ENCODE peak calls at places on chromosomes 1 and 21, in seven cellular contexts. G is dorsolateral prefrontal cortex, C is spleen, H is fibroblast of lung, B is GM23248, Q is neural progenitor cell, E is mammary epithelial cell. J is an unnamed sample.

GRCh38 chr21:31514598-31514997 is 144.9 kb upstream of the SOD1 start:
- DNase-seq in G (peak), C (no peak), H (no peak), B (no peak), Q (peak), E (peak), J (peak)

GRCh38 chr1:84796201-84796600 is 96.8 kb downstream of the LPAR3 start:
- DNase-seq in G (no peak), C (no peak), H (no peak), B (no peak), Q (no peak), E (no peak), J (no peak)

GRCh38 chr21:28018741-28019669 is 973.7 kb downstream of the LTN1 start:
- DNase-seq in G (peak), C (no peak), H (peak), B (no peak), Q (no peak), E (no peak), J (peak)

GRCh38 chr1:90706437-90707362 is 10.4 kb downstream of the BARHL2 start:
- DNase-seq in G (no peak), C (peak), H (no peak), B (peak), Q (peak), E (peak), J (peak)

GRCh38 chr1:22044690-22045420 is 7.7 kb upstream of the CDC42 start:
- DNase-seq in G (no peak), C (peak), H (peak), B (peak), Q (no peak), E (peak), J (peak)

GRCh38 chr1:64082459-64082858 is 121.0 kb upstream of the UBE2U start:
- DNase-seq in G (no peak), C (no peak), H (peak), B (peak), Q (no peak), E (peak), J (no peak)

GRCh38 chr1:226411619-226412018 is 3.7 kb upstream of the PARP1 start:
- DNase-seq in G (no peak), C (no peak), H (no peak), B (peak), Q (no peak), E (no peak), J (no peak)

GRCh38 chr21:25464275-25464674 is 143.0 kb downstream of the MRPL39 start:
- DNase-seq in G (no peak), C (no peak), H (no peak), B (no peak), Q (no peak), E (peak), J (no peak)

GRCh38 chr1:48536477-48536876 is 64.5 kb upstream of the SPATA6 start:
- DNase-seq in G (no peak), C (no peak), H (no peak), B (no peak), Q (no peak), E (peak), J (no peak)

GRCh38 chr1:237759371-237759770 is 131.4 kb downstream of the ZP4 start:
- DNase-seq in G (no peak), C (no peak), H (no peak), B (no peak), Q (no peak), E (peak), J (no peak)

GRCh38 chr1:5953386-5953785 is 38.8 kb downstream of the NPHP4 start:
- DNase-seq in G (peak), C (no peak), H (no peak), B (no peak), Q (no peak), E (no peak), J (no peak)

GRCh38 chr1:61434276-61434675 is 290.7 kb downstream of the TM2D1 start:
- DNase-seq in G (no peak), C (no peak), H (no peak), B (no peak), Q (no peak), E (peak), J (no peak)

GRCh38 chr1:10624256-10625050 is 149.7 kb downstream of the PEX14 start:
- DNase-seq in G (no peak), C (peak), H (no peak), B (no peak), Q (no peak), E (no peak), J (no peak)

GRCh38 chr1:15096293-15096692 is 57.3 kb upstream of the TMEM51 start:
- DNase-seq in G (no peak), C (peak), H (no peak), B (no peak), Q (no peak), E (no peak), J (no peak)

GRCh38 chr1:15852036-15852827 is 4.7 kb downstream of the SPEN start:
- DNase-seq in G (no peak), C (no peak), H (no peak), B (peak), Q (no peak), E (no peak), J (no peak)

GRCh38 chr1:67888208-67888607 is 54.9 kb upstream of the GNG12 start:
- DNase-seq in G (no peak), C (no peak), H (no peak), B (no peak), Q (no peak), E (no peak), J (no peak)

GRCh38 chr1:199353906-199354305 is 673.6 kb upstream of the NR5A2 start:
- DNase-seq in G (no peak), C (no peak), H (peak), B (no peak), Q (no peak), E (no peak), J (no peak)

GRCh38 chr1:248847956-248848561 is 10.0 kb downstream of the ZNF672 start:
- DNase-seq in G (no peak), C (no peak), H (no peak), B (no peak), Q (no peak), E (no peak), J (no peak)

GRCh38 chr1:174550296-174550695 is 102.5 kb downstream of the GPR52 start:
- DNase-seq in G (no peak), C (no peak), H (no peak), B (peak), Q (no peak), E (peak), J (no peak)

GRCh38 chr21:16587671-16588379 is 858.0 kb downstream of the USP25 start:
- DNase-seq in G (no peak), C (no peak), H (peak), B (peak), Q (peak), E (peak), J (peak)

GRCh38 chr1:237287876-237288517 is 246.0 kb downstream of the RYR2 start:
- DNase-seq in G (no peak), C (no peak), H (no peak), B (no peak), Q (no peak), E (no peak), J (peak)

GRCh38 chr1:182952677-182953444 is at the start of gene SHCBP1L:
- DNase-seq in G (no peak), C (no peak), H (no peak), B (peak), Q (no peak), E (no peak), J (peak)

GRCh38 chr1:226990133-226990716 is 50.1 kb downstream of the COQ8A start:
- DNase-seq in G (no peak), C (peak), H (no peak), B (no peak), Q (no peak), E (no peak), J (no peak)

DNA sequence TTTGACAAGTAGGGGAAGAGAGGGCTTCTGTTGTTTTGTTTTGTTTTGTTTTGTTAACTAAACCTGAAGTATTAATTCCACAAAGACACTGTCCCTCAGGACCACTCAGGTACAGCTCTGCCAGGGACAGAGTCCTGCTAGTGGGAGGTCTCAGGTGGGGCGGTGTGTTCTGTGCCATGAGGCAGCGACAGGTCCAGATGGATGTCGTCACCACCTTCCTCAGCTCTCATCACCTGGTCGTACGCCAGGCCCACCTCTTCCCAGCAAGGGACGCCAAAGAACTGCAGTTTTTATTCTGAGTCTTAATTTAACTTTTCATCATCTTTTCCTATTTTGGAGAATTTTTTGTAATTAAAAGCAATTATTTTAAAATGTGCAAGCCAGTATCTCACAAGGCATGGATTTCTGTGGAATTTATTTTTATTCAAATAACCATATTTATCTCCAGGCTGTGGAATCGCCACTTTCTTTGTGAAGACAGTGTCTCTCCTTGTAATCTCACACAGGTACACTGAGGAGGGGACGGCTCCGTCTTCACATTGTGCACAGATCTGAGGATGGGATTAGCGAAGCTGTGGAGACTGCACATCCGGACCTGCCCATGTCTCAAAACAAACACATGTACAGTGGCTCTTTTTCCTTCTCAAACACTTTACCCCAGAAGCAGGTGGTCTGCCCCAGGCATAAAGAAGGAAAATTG is 62.5 kb downstream of the POFUT2 start:
- DNase-seq in G (no peak), C (no peak), H (no peak), B (no peak), Q (no peak), E (no peak), J (no peak)
- H3K27ac ChIP-seq in G (no peak), C (no peak), H (no peak), B (no peak), Q (no peak), E (no peak), J (no peak)

DNA sequence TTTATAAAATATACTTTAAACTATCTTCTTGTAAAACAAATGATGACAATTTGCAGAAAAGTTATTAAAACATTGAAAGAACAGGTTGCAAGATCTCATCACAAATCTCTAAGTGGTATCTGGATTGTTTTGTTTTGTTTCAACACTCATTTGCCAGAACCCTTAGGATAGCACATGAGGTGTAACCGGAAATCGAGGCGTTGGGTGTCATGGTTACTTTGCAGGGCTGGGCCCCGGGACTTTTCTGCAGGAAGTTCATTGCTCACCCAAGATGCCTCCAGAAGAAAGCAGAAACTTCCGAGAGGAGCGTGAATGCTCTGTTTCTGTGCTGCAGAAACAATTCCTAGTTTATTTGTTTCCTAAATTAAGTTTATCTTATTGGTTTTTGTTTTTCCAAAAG is 2.5 kb downstream of the DISC1 start:
- DNase-seq in G (no peak), C (no peak), H (no peak), B (peak), Q (no peak), E (no peak), J (peak)
- H3K27ac ChIP-seq in G (no peak), C (peak), H (no peak), B (no peak), Q (no peak), E (no peak), J (no peak)

GRCh38 chr1:32900956-32901822 is at the start of gene TMEM54:
- DNase-seq in G (no peak), C (peak), H (peak), B (peak), Q (peak), E (peak), J (peak)

GRCh38 chr1:32901823-32902534 is 790 bp upstream of the TMEM54 start:
- DNase-seq in G (no peak), C (no peak), H (no peak), B (no peak), Q (no peak), E (no peak), J (no peak)

GRCh38 chr1:32899586-32900296 is 1.4 kb downstream of the TMEM54 start:
- DNase-seq in G (no peak), C (peak), H (no peak), B (no peak), Q (no peak), E (no peak), J (no peak)

GRCh38 chr1:32898958-32899357 is 2.2 kb downstream of the TMEM54 start:
- DNase-seq in G (no peak), C (no peak), H (no peak), B (no peak), Q (no peak), E (no peak), J (no peak)

GRCh38 chr1:32900371-32900955 is 726 bp downstream of the TMEM54 start:
- DNase-seq in G (no peak), C (peak), H (peak), B (no peak), Q (peak), E (no peak), J (peak)
- H3K27ac ChIP-seq in G (no peak), C (no peak), H (no peak), B (no peak), Q (no peak), E (peak), J (no peak)

DNA sequence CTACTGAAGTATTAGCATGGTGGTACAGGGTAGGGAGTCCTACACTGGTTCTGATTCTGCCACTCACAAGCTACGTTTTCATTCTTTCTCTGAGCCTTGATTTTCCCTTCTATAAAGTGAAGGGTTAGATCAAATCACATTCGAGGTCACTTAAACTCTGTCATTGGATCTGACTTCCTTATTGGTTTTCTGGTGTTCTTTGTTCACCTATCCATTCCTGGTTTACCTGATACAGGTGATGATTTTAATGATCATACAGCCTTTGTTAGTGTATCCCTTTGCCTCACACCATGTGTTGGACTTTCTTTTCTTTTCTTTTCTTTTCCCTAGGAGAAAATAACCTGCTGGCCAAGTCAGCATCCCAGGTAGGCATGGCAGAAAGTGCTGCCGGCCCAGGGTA is 74.8 kb downstream of the NOS1AP start:
- DNase-seq in G (no peak), C (no peak), H (no peak), B (no peak), Q (no peak), E (no peak), J (no peak)
- H3K27ac ChIP-seq in G (no peak), C (no peak), H (no peak), B (no peak), Q (peak), E (no peak), J (no peak)

GRCh38 chr1:31027693-31028526 is 37.6 kb downstream of the PUM1 start:
- DNase-seq in G (no peak), C (no peak), H (no peak), B (peak), Q (no peak), E (no peak), J (peak)

GRCh38 chr1:31032266-31032665 is 33.3 kb downstream of the PUM1 start:
- DNase-seq in G (no peak), C (no peak), H (no peak), B (no peak), Q (no peak), E (no peak), J (no peak)

GRCh38 chr1:31033573-31033972 is 31.9 kb downstream of the PUM1 start:
- DNase-seq in G (no peak), C (no peak), H (no peak), B (no peak), Q (no peak), E (peak), J (no peak)

GRCh38 chr1:31031330-31032143 is 34.0 kb downstream of the PUM1 start:
- DNase-seq in G (no peak), C (no peak), H (no peak), B (no peak), Q (no peak), E (no peak), J (no peak)

DNA sequence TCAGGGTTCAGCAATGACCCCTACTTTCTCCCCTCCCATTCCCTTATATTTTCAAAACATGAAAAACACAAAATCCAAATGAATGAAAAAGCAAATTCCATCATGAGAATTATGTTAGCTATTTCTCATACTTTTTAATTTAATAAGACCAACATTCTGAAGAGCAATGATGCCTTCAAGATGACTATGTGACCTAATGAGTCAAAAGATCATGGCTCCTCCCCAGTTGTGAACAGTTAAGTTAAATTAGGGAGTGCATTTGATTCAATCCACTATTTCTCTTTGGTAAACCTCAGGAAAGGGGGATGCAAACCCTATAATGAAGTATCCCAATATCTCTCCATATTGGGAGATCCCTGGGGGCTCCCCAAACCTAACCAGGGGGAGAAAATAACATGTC is 36.5 kb downstream of the PUM1 start:
- DNase-seq in G (no peak), C (no peak), H (no peak), B (peak), Q (no peak), E (no peak), J (no peak)
- H3K27ac ChIP-seq in G (no peak), C (peak), H (peak), B (peak), Q (no peak), E (peak), J (peak)

GRCh38 chr1:38733761-38734160 is 125.8 kb downstream of the RRAGC start:
- DNase-seq in G (no peak), C (no peak), H (no peak), B (no peak), Q (no peak), E (peak), J (no peak)

GRCh38 chr1:38728176-38728908 is 131.2 kb downstream of the RRAGC start:
- DNase-seq in G (peak), C (no peak), H (peak), B (peak), Q (peak), E (peak), J (peak)

GRCh38 chr1:38735651-38736161 is 123.9 kb downstream of the RRAGC start:
- DNase-seq in G (no peak), C (no peak), H (peak), B (peak), Q (no peak), E (peak), J (no peak)

GRCh38 chr1:38727629-38728175 is 131.9 kb downstream of the RRAGC start:
- DNase-seq in G (no peak), C (no peak), H (no peak), B (no peak), Q (peak), E (no peak), J (peak)

DNA sequence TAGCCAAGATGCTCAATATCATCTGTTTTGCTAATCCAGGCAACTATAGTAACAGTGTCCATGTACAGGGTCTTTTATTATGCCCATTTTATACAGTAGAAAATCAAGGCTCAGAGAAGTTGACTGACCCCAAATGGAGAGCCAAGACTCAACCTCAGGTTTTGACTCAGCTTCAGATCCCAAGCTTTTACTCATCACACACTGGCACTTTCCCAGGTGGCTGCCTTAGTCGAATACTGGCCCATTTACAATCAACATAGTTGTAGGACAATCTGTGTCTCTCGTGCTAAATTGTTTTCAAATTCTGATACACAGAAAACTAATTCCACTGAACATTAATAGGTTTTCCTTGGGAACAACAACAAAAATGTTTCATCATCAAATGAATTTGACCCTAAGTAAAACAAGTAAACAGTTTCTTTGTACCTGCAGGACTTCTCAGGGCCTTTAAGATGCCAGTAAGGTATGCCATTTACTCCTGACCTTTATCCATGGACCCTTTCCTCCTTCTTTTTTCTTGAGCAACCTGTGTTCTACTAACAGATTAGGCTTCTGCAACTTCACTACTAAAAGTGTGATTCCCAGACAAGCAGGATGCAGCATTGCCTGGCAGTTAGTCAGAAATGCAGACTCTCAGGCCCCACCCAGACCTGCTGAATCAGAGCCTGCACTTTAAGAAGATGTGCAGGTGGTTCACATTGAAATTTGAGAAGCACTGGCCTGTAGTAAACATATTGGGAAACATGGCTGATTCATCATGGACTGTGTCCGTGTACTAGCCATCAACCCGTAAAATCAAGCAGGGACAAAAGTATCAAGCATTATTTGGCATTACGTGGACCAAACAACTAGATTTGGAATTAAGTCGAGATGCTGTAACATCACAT is 128.8 kb downstream of the RRAGC start:
- DNase-seq in G (no peak), C (no peak), H (peak), B (peak), Q (no peak), E (peak), J (no peak)
- H3K27ac ChIP-seq in G (no peak), C (no peak), H (no peak), B (no peak), Q (no peak), E (no peak), J (no peak)